ENCODE peak calls at places on chromosomes 13 and 19, in seven cellular contexts. I is BE2C, K is GM06990, U is heart right ventricle, X is fibroblast of mammary gland, W is cardiac muscle cell, P is uterus. V is an unnamed sample.
A peak's percentile ranks its signal among the peaks of the same experiment; 100 is the strongest.

GRCh38 chr13:42847891-42848663 is 66.7 kb downstream of the FAM216B start:
- DNase-seq in I (no peak), K (no peak), U (no peak), X (peak; percentile 96), W (no peak), P (no peak), V (no peak)

GRCh38 chr19:18682807-18683108 is 722 bp upstream of the CRTC1 start:
- DNase-seq in I (no peak), K (no peak), U (no peak), X (no peak), W (no peak), P (no peak), V (no peak)

GRCh38 chr13:108609353-108609752 is 20.1 kb upstream of the MYO16 start:
- DNase-seq in I (no peak), K (no peak), U (no peak), X (peak; percentile 45), W (peak; percentile 21), P (no peak), V (peak; percentile 20)

GRCh38 chr13:45040173-45040572 is 50.8 kb downstream of the GPALPP1 start:
- DNase-seq in I (no peak), K (no peak), U (no peak), X (no peak), W (no peak), P (no peak), V (no peak)

GRCh38 chr13:33217256-33217655 is 68.3 kb downstream of the STARD13 start:
- DNase-seq in I (peak; percentile 24), K (no peak), U (no peak), X (no peak), W (no peak), P (no peak), V (no peak)

GRCh38 chr19:29622191-29623070 is 16.3 kb downstream of the POP4 start:
- DNase-seq in I (no peak), K (no peak), U (no peak), X (no peak), W (peak; percentile 24), P (no peak), V (no peak)

GRCh38 chr19:46474211-46474610 is 2.8 kb upstream of the PNMA8A start:
- DNase-seq in I (no peak), K (no peak), U (no peak), X (no peak), W (no peak), P (no peak), V (no peak)

GRCh38 chr13:95494082-95494681 is 58.3 kb upstream of the CLDN10 start:
- DNase-seq in I (peak; percentile 32), K (no peak), U (no peak), X (peak; percentile 72), W (peak; percentile 65), P (no peak), V (peak; percentile 70)

GRCh38 chr13:20566424-20566916 is 487 bp upstream of the IFT88 start:
- DNase-seq in I (no peak), K (no peak), U (no peak), X (peak; percentile 87), W (no peak), P (no peak), V (peak; percentile 39)

GRCh38 chr13:85108356-85108755 is 690.9 kb downstream of the SLITRK6 start:
- DNase-seq in I (no peak), K (peak; percentile 0), U (no peak), X (no peak), W (no peak), P (no peak), V (no peak)

GRCh38 chr19:45035755-45036154 is 3.1 kb upstream of the CLASRP start:
- DNase-seq in I (no peak), K (no peak), U (no peak), X (no peak), W (no peak), P (no peak), V (no peak)

GRCh38 chr19:14404322-14404721 is 14.8 kb downstream of the DDX39A start:
- DNase-seq in I (no peak), K (no peak), U (no peak), X (no peak), W (no peak), P (no peak), V (no peak)

GRCh38 chr13:75178436-75178835 is 303.5 kb downstream of the TBC1D4 start:
- DNase-seq in I (no peak), K (no peak), U (no peak), X (no peak), W (no peak), P (no peak), V (no peak)

GRCh38 chr19:8654591-8655339 is 24.3 kb downstream of the NFILZ start:
- DNase-seq in I (peak; percentile 55), K (peak; percentile 50), U (peak; percentile 58), X (peak; percentile 36), W (peak; percentile 69), P (peak; percentile 38), V (no peak)

GRCh38 chr19:17409990-17410389 is 4.6 kb upstream of the BST2 start:
- DNase-seq in I (no peak), K (no peak), U (no peak), X (no peak), W (no peak), P (peak; percentile 76), V (no peak)

GRCh38 chr13:60431108-60431700 is 34.2 kb downstream of the TDRD3 start:
- DNase-seq in I (no peak), K (peak; percentile 18), U (no peak), X (peak; percentile 76), W (peak; percentile 73), P (no peak), V (peak; percentile 40)

GRCh38 chr13:110308377-110309158 is 1.5 kb downstream of the COL4A2 start:
- DNase-seq in I (no peak), K (no peak), U (no peak), X (peak; percentile 64), W (peak; percentile 34), P (peak; percentile 44), V (no peak)

DNA sequence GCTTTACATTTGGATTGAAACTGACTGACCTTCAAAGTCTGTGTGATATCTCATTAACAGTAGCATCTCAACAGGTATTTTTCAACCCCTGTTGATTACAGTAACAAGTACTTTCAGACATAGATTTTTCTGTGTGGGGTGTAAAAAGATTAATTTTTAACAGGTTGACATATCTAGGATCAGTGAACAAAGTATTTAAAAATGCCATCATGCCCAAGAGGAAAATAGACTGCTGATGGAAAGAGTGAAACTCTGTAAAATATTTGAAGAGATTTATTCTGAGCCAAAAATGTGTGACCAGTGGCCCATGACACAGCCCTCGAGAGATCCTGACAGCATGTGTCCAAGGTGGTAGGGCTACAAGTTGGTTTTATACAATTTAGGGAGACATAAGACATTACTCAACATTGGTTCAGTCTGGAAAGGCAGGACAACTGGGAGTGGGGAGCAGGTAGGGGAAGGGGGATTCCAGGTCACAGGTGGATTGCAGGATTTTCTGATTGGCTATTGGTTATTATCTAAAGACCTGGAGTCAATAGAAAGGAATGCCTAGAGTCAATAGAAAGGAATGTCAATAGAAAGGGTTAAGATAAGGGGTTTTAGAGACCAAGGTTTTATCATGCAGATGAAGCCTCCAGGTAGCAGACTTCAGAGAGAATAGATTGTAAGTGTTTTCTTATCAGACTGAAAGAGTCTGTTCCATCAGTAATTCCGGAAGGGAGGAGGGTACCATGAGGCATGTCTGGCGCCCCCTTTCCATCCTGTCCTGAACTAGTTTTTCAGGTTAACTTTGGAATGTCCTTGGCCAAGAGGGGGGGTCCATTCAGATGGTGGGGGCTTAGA is 29.1 kb downstream of the TNFRSF19 start:
- DNase-seq in I (no peak), K (no peak), U (no peak), X (no peak), W (no peak), P (no peak), V (no peak)
- TF ChIP-seq CTCF in I (peak; percentile 7), K (no peak), U (no peak), X (no peak), W (no peak), P (no peak), V (no peak)

GRCh38 chr13:21967871-21968270 is 297.0 kb downstream of the FGF9 start:
- DNase-seq in I (no peak), K (no peak), U (no peak), X (no peak), W (no peak), P (no peak), V (no peak)
- H3K4me3 ChIP-seq in I (no peak overlapping the region), K (no peak overlapping the region), U (no peak overlapping the region), X (no peak overlapping the region), W (no peak overlapping the region), P (no peak overlapping the region), V (no peak overlapping the region)

GRCh38 chr19:11587973-11588631 is 9.2 kb upstream of the ZNF627 start:
- DNase-seq in I (no peak), K (no peak), U (no peak), X (no peak), W (no peak), P (no peak), V (no peak)

GRCh38 chr19:11581740-11582139 is 4.3 kb upstream of the ACP5 start:
- DNase-seq in I (no peak), K (peak; percentile 85), U (no peak), X (peak; percentile 44), W (no peak), P (no peak), V (no peak)

DNA sequence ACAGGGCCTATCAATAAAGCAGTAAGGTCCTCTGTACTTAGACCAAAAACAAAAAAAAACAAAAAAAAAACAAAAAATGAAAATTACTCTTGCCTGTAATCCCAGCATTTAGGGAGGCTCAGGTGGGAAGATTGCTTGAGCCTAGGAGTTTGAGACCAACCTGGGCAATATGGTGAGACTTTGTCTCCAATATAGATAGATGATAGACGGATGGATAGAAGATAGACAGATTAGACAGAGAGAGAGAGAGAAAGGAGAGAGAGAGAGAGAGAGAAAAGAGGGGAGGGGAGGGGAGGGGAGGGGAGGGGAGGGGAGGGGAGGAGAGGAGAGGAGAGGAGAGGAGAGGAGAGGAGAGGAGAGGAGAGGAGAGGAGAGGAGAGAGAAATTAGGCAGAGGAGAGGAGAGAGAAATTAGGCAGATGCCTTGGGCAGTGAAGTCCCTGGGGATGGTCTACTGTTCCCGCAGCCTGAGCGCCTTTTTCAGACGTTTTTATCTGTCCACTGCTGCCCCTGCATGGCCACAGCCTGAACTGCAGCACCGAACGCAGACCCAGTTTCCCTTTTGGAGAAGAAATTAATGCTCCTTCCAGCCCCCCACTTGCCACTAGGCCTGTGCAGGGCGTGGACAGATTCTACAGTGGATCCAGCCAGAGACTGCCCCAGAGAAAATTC is 9.8 kb upstream of the ZNF627 start:
- DNase-seq in I (peak; percentile 82), K (peak; percentile 57), U (peak; percentile 74), X (peak; percentile 71), W (peak; percentile 73), P (peak; percentile 83), V (peak; percentile 19)
- TF ChIP-seq CTCF in I (peak; percentile 89), K (peak; percentile 89), U (peak; percentile 83), X (peak; percentile 85), W (peak; percentile 88), P (peak; percentile 97), V (peak; percentile 89)

GRCh38 chr19:57800696-57801095 is 14.0 kb downstream of the ZNF552 start:
- DNase-seq in I (no peak), K (no peak), U (no peak), X (no peak), W (no peak), P (no peak), V (no peak)

GRCh38 chr19:57807541-57807940 is 7.2 kb downstream of the ZNF552 start:
- DNase-seq in I (no peak), K (no peak), U (no peak), X (peak; percentile 55), W (no peak), P (no peak), V (no peak)

GRCh38 chr19:57803594-57804325 is 11.0 kb downstream of the ZNF552 start:
- DNase-seq in I (no peak), K (peak; percentile 17), U (no peak), X (peak; percentile 62), W (peak; percentile 36), P (peak; percentile 23), V (peak; percentile 48)

GRCh38 chr19:57802269-57802668 is 12.4 kb downstream of the ZNF552 start:
- DNase-seq in I (no peak), K (peak; percentile 26), U (no peak), X (no peak), W (no peak), P (no peak), V (no peak)

GRCh38 chr19:57803265-57803593 is 11.5 kb downstream of the ZNF552 start:
- DNase-seq in I (no peak), K (no peak), U (no peak), X (no peak), W (no peak), P (no peak), V (no peak)
- H3K4me3 ChIP-seq in I (no peak overlapping the region), K (no peak overlapping the region), U (peak overlapping the region; percentile 35), X (peak overlapping the region; percentile 72), W (peak overlapping the region; percentile 41), P (peak overlapping the region; percentile 41), V (peak overlapping the region; percentile 58)